ENCODE peak calls at places on chromosomes 2 and 18, in ten cellular contexts. M is endodermal cell; A is ovary; L is aorta; P is A549; E is cardiac muscle cell; U is CD8-positive, alpha-beta T cell; I is AG04450; C is lower lobe of right lung; W is psoas muscle. N is an unnamed sample.

GRCh38 chr2:236593956-236594355 is 24.3 kb downstream of the ACKR3 start:
- DNase-seq in M (no peak), A (no peak), L (no peak), P (no peak), E (no peak), U (no peak), I (no peak), C (no peak), W (no peak), N (no peak)

GRCh38 chr2:98004071-98004470 is 8.3 kb upstream of the TMEM131 start:
- DNase-seq in M (no peak), A (no peak), L (no peak), P (no peak), E (no peak), U (no peak), I (no peak), C (no peak), W (no peak), N (no peak)

GRCh38 chr2:162435676-162436075 is 91.7 kb downstream of the GCA start:
- DNase-seq in M (no peak), A (no peak), L (no peak), P (no peak), E (no peak), U (no peak), I (no peak), C (no peak), W (no peak), N (no peak)

GRCh38 chr2:238919307-238919706 is 71.4 kb downstream of the TWIST2 start:
- DNase-seq in M (no peak), A (peak), L (peak), P (no peak), E (no peak), U (no peak), I (no peak), C (no peak), W (no peak), N (no peak)

GRCh38 chr18:10852610-10853303 is 296.6 kb downstream of the PIEZO2 start:
- DNase-seq in M (peak), A (no peak), L (no peak), P (no peak), E (no peak), U (no peak), I (no peak), C (no peak), W (no peak), N (no peak)

GRCh38 chr2:234425923-234426603 is 70.8 kb downstream of the ARL4C start:
- DNase-seq in M (no peak), A (no peak), L (no peak), P (no peak), E (no peak), U (peak), I (no peak), C (peak), W (no peak), N (peak)

GRCh38 chr18:11561293-11561692 is 48.1 kb upstream of the SLC35G4 start:
- DNase-seq in M (no peak), A (no peak), L (no peak), P (no peak), E (no peak), U (no peak), I (no peak), C (no peak), W (no peak), N (no peak)

GRCh38 chr2:171595456-171595855 is 73.2 kb downstream of the CYBRD1 start:
- DNase-seq in M (no peak), A (no peak), L (no peak), P (no peak), E (peak), U (no peak), I (no peak), C (no peak), W (no peak), N (no peak)

GRCh38 chr2:169712791-169713227 is 18.5 kb downstream of the PHOSPHO2 start:
- DNase-seq in M (no peak), A (no peak), L (no peak), P (no peak), E (no peak), U (no peak), I (no peak), C (no peak), W (no peak), N (no peak)

GRCh38 chr2:54603796-54604195 is 119.7 kb upstream of the EML6 start:
- DNase-seq in M (no peak), A (no peak), L (no peak), P (no peak), E (no peak), U (no peak), I (no peak), C (no peak), W (no peak), N (no peak)

GRCh38 chr2:54608224-54608623 is 115.2 kb upstream of the EML6 start:
- DNase-seq in M (no peak), A (no peak), L (no peak), P (no peak), E (no peak), U (no peak), I (no peak), C (no peak), W (no peak), N (no peak)

GRCh38 chr2:54606393-54606973 is 117.0 kb upstream of the EML6 start:
- DNase-seq in M (no peak), A (no peak), L (no peak), P (no peak), E (no peak), U (peak), I (no peak), C (no peak), W (no peak), N (no peak)

GRCh38 chr2:54604771-54605350 is 118.6 kb upstream of the EML6 start:
- DNase-seq in M (no peak), A (no peak), L (no peak), P (no peak), E (no peak), U (no peak), I (no peak), C (no peak), W (no peak), N (no peak)

DNA sequence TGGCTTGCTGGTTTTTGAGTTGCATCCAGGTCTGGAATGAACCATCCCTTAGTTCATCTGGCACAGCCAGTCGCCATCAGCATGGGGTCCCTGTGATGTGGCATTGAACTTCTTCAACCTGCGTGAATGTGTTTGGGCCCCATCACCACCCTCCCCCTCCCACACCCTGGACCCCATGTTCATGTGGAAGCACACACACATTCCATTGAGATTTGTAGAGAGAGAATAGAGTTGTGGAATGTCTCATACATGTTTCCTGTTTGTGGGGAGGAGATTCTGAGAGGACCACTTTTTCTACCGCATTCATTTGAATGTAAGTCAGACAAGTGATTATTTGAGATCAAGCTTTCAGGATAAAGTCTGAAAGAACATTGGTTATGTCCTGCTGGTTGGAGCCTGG is 117.6 kb upstream of the EML6 start:
- DNase-seq in M (no peak), A (no peak), L (no peak), P (no peak), E (peak), U (no peak), I (no peak), C (no peak), W (no peak), N (no peak)
- H3K27ac ChIP-seq in M (no peak), A (no peak), L (peak), P (no peak), E (no peak), U (no peak), I (no peak), C (no peak), W (peak), N (no peak)

DNA sequence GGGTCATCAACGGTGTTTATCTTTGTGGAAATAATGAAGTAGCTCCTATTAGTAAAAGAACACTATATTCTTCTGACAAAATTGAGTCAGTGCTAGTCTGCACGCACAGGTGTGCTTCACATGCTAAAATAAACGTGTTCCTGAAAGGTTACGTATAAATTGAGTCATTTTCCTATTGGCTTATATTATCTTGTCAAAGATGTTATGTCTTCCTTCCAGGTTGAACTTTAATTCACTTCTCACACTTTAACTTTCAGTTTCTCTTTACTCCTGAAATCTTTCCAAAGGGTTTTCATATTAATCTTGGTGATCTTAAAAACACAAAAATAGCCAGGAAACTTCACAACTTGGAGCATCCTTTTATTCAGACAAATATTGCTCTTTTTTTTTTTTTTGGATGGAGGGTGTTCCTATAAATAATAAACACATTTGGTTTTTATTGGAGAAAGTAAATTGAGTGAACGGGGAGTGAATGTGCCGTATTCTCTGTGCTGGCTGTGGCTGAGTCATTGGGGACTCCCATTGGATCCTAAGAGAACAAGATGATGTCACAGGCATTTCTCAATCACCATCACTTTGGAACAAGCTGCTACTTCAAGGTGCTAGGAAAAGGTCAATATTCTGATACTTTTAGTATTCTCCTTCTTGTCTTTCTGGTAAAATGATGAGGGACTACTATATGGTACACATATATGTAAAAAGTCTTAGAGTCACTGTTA is 150.2 kb upstream of the SPATS2L start:
- DNase-seq in M (no peak), A (no peak), L (no peak), P (peak), E (peak), U (no peak), I (peak), C (no peak), W (no peak), N (no peak)
- H3K4me3 ChIP-seq in M (no peak), A (peak), L (peak), P (no peak), E (no peak), U (no peak), I (peak), C (peak), W (peak), N (no peak)

GRCh38 chr2:69961496-69961895 is at the start of gene ASPRV1:
- DNase-seq in M (no peak), A (no peak), L (no peak), P (no peak), E (no peak), U (no peak), I (no peak), C (no peak), W (no peak), N (no peak)

GRCh38 chr2:69962986-69963730 is 1.7 kb upstream of the ASPRV1 start:
- DNase-seq in M (no peak), A (no peak), L (no peak), P (no peak), E (no peak), U (no peak), I (no peak), C (no peak), W (no peak), N (no peak)

GRCh38 chr2:69966496-69966895 is 5.1 kb upstream of the ASPRV1 start:
- DNase-seq in M (no peak), A (no peak), L (no peak), P (no peak), E (peak), U (no peak), I (no peak), C (no peak), W (no peak), N (no peak)

GRCh38 chr2:69965756-69966447 is 4.5 kb upstream of the ASPRV1 start:
- DNase-seq in M (no peak), A (no peak), L (no peak), P (no peak), E (no peak), U (no peak), I (no peak), C (no peak), W (no peak), N (no peak)

DNA sequence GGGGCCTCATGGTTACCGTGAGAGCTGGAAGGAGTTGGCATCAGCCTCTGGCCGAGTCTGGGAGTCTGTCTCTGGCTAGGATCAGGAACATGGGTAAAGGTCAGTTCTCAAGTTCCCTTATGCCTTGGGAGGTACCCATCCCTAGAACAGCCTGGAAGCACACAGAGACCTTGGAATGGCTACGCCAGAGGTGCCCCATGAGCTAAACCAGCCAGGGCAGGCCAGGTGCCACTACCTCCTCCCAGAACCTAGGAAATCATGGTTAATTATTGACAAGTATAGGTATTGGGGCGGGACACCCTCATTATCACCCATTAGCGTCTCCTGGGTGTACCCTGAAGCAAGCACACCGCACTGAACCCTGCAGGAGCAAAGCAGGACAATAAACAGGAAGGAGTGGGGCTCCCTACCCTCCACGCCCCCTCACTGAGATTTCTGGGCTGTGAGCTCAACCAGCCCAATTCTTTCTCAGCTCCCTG is 3.0 kb upstream of the ASPRV1 start:
- DNase-seq in M (no peak), A (no peak), L (no peak), P (no peak), E (no peak), U (no peak), I (no peak), C (no peak), W (no peak), N (no peak)
- H3K27ac ChIP-seq in M (no peak), A (no peak), L (no peak), P (no peak), E (no peak), U (no peak), I (no peak), C (no peak), W (no peak), N (no peak)

GRCh38 chr2:46380038-46380940 is 83.1 kb downstream of the EPAS1 start:
- DNase-seq in M (peak), A (no peak), L (no peak), P (no peak), E (no peak), U (no peak), I (no peak), C (no peak), W (no peak), N (no peak)
- H3K4me3 ChIP-seq in M (no peak), A (no peak), L (no peak), P (no peak), E (no peak), U (no peak), I (no peak), C (no peak), W (no peak), N (no peak)

DNA sequence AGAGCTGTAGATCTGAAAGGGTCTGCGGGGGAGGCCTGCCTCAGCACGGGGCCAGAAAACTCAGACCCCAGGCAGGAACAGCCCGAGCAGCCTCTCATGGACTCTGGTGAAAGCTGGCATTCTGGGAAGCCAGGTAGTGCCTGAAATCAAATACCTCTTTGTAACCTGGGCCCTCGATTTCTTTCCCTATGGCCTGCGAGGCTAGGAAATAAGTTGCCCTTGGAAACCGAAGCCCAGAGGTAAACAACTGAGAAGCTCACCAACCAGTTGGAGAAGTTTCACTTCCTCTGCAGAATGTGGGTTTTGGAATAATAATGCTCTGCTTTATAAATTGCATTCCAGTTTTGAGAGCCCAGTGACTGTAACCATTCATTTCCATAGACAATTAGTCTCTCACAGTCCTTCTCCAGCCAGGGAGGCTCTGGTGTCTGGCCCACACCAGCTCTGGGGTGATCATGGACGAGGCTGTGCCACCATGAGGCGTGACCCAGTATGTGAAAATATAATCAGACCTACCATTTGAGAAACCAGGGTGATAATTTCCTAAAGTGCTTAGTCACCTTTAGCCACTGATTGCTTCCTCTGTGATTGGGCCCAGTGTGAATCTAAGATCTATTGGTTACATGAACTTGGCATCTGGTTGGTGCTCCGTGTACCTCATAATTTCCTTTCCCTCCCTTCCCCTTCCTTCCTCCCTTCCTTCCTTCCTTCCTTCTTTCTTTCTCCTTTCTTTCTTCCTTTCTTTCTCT is 133.1 kb upstream of the PELI1 start:
- DNase-seq in M (peak), A (no peak), L (no peak), P (no peak), E (no peak), U (no peak), I (no peak), C (no peak), W (no peak), N (no peak)
- H3K27ac ChIP-seq in M (no peak), A (no peak), L (no peak), P (no peak), E (no peak), U (no peak), I (no peak), C (peak), W (no peak), N (no peak)

DNA sequence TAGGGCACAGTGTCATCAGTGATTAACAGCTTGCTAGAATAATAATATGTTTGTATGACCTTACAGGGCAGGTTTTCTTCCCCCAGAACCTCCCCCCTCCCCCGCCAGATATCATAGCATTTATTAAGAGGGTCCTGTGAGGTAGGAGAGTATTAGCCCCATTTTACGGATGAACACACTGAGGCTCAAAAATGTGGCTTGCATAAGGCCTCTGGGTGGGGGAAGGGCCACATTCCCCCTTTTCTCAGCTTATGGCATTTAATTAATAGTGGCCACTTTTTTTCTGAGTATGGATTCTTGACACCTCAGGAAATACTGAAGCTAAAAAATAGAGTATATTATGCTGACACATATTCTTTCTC is 2.9 kb downstream of the CTIF start:
- DNase-seq in M (no peak), A (no peak), L (no peak), P (no peak), E (no peak), U (no peak), I (no peak), C (no peak), W (no peak), N (no peak)
- H3K4me3 ChIP-seq in M (peak), A (no peak), L (no peak), P (peak), E (no peak), U (no peak), I (peak), C (peak), W (peak), N (no peak)